ENCODE peak calls at places on chromosomes 3 and 15, in ten cellular contexts. T, G, R, I, X, Y, E, P, N and V are unnamed samples.

GRCh38 chr3:53815067-53815466 is 31.2 kb downstream of the CHDH start:
- DNase-seq in T (no peak), G (no peak), R (no peak), I (no peak), X (no peak), Y (no peak), E (no peak), P (no peak), N (no peak), V (no peak)

GRCh38 chr3:183318846-183319770 is 66.1 kb downstream of the B3GNT5 start:
- DNase-seq in T (no peak), G (no peak), R (no peak), I (no peak), X (no peak), Y (no peak), E (no peak), P (no peak), N (no peak), V (no peak)

GRCh38 chr3:156581954-156582353 is 27.0 kb upstream of the SSR3 start:
- DNase-seq in T (no peak), G (no peak), R (no peak), I (no peak), X (peak), Y (no peak), E (no peak), P (no peak), N (no peak), V (no peak)

GRCh38 chr15:77251662-77252061 is 168.2 kb downstream of the PEAK1 start:
- DNase-seq in T (no peak), G (no peak), R (no peak), I (no peak), X (no peak), Y (peak), E (no peak), P (peak), N (no peak), V (no peak)

GRCh38 chr3:128282392-128283196 is 129.3 kb downstream of the EEFSEC start:
- DNase-seq in T (peak), G (peak), R (no peak), I (no peak), X (no peak), Y (peak), E (peak), P (no peak), N (no peak), V (peak)

GRCh38 chr3:59802045-59802444 is 752.2 kb upstream of the CFAP20DC start:
- DNase-seq in T (no peak), G (no peak), R (no peak), I (no peak), X (peak), Y (no peak), E (no peak), P (no peak), N (no peak), V (no peak)

GRCh38 chr3:101685870-101686307 is 629 bp downstream of the RPL24 start:
- DNase-seq in T (no peak), G (no peak), R (no peak), I (no peak), X (no peak), Y (peak), E (no peak), P (no peak), N (no peak), V (no peak)

GRCh38 chr3:178719036-178719635 is 182.9 kb downstream of the KCNMB2 start:
- DNase-seq in T (no peak), G (no peak), R (no peak), I (peak), X (no peak), Y (no peak), E (no peak), P (no peak), N (no peak), V (no peak)

GRCh38 chr3:57946970-57947381 is 61.2 kb upstream of the FLNB start:
- DNase-seq in T (no peak), G (no peak), R (no peak), I (no peak), X (no peak), Y (peak), E (no peak), P (no peak), N (no peak), V (no peak)

GRCh38 chr3:13217736-13218540 is 144.7 kb upstream of the IQSEC1 start:
- DNase-seq in T (no peak), G (no peak), R (peak), I (no peak), X (peak), Y (no peak), E (no peak), P (no peak), N (no peak), V (no peak)

GRCh38 chr15:28892789-28893610 is 7.2 kb downstream of the APBA2 start:
- DNase-seq in T (no peak), G (no peak), R (no peak), I (peak), X (peak), Y (no peak), E (no peak), P (no peak), N (no peak), V (no peak)